ENCODE peak calls at places on chromosome 22, in five cellular contexts. J is A549, D is heart left ventricle, L is psoas muscle, N is tibial artery. T is an unnamed sample. For H3K9me3 and H3K4me1, the result is how much of the 10 kb centered on the place peaks cover.

GRCh38 chr22:28822930-28823481 is 22.6 kb upstream of the XBP1 start:
- DNase-seq in N (no peak), D (no peak), L (no peak), J (no peak), T (no peak)

GRCh38 chr22:47213571-47214230 is 451.3 kb downstream of the TBC1D22A start:
- DNase-seq in J (peak), D (no peak), L (no peak), N (peak), T (no peak)

GRCh38 chr22:44823396-44823795 is 71.0 kb downstream of the ARHGAP8 start:
- DNase-seq in L (no peak), N (no peak), J (no peak), D (no peak), T (no peak)

GRCh38 chr22:25216230-25216629 is 3.2 kb upstream of the CRYBB2 start:
- DNase-seq in D (no peak), N (no peak), J (no peak), L (no peak), T (no peak)

GRCh38 chr22:31496735-31497146 is 405 bp downstream of the SFI1 start:
- DNase-seq in L (peak), D (peak), J (no peak), N (peak), T (peak)

GRCh38 chr22:32042924-32043323 is at the start of gene SLC5A1:
- DNase-seq in J (no peak), N (no peak), D (no peak), L (no peak), T (no peak)

GRCh38 chr22:40512426-40513136 is 123.9 kb downstream of the MRTFA start:
- DNase-seq in J (peak), L (no peak), D (no peak), N (peak), T (no peak)

GRCh38 chr22:36211237-36211881 is 9.8 kb upstream of the APOL4 start:
- DNase-seq in N (no peak), L (no peak), D (peak), J (no peak), T (no peak)

GRCh38 chr22:30806391-30806861 is 111.8 kb downstream of the OSBP2 start:
- DNase-seq in N (no peak), L (no peak), D (no peak), J (peak), T (no peak)

GRCh38 chr22:48796295-48797015 is 1031.2 kb downstream of the BRD1 start:
- DNase-seq in D (no peak), N (no peak), J (no peak), L (no peak), T (peak)
- H3K9me3 ChIP-seq in D (under half), N (under half), J (under half), L (under half), T (under half)

GRCh38 chr22:22141771-22142591 is 102.6 kb upstream of the VPREB1 start:
- DNase-seq in N (no peak), D (no peak), J (no peak), L (no peak), T (no peak)
- H3K27ac ChIP-seq in N (no peak), D (no peak), J (no peak), L (no peak), T (no peak)

DNA sequence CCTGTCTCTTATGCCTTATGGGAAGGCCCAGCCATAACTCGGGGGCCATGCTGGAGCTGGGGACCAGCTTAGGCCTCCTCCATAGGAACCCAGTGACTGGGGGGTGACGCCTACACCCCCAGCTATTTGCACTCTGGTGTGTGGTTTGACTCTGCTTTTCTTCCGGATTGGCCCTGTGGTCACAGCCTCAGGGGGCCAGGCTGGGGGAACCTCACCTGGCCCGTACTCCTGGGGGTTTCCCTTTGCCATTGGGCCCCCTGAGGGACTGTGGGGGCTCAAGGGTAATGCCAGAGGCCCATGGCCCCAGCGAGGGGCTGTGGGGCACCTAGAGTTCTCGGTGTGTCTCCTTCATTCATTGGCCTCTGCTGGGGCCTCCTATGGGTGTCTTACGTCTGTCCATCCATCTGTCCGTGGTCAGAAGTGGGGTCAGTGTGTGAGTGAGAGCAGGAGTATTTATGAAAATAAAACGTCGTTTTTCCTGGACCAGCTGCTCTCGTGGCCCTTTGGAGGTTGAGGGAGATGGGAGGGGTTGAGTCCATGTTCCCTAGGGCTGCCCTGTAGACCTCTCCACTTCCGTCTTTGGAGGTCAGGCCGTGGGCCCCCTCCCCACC is 6.3 kb upstream of the SH3BP1 start:
- DNase-seq in D (no peak), N (no peak), J (no peak), L (no peak), T (no peak)
- H3K4me1 ChIP-seq in D (under half), N (under half), J (under half), L (under half), T (under half)

GRCh38 chr22:49203863-49204598 is 623.6 kb downstream of the BRD1 start:
- DNase-seq in J (no peak), N (peak), D (no peak), L (no peak), T (no peak)

GRCh38 chr22:49206281-49206680 is 621.4 kb downstream of the BRD1 start:
- DNase-seq in D (no peak), N (peak), L (no peak), J (no peak), T (no peak)

GRCh38 chr22:49205401-49205800 is 622.3 kb downstream of the BRD1 start:
- DNase-seq in N (peak), D (no peak), J (no peak), L (no peak), T (no peak)

GRCh38 chr22:49203091-49203862 is 624.4 kb downstream of the BRD1 start:
- DNase-seq in L (no peak), N (peak), D (no peak), J (no peak), T (no peak)

GRCh38 chr22:49204599-49205214 is 623.0 kb downstream of the BRD1 start:
- DNase-seq in L (no peak), N (peak), J (no peak), D (no peak), T (no peak)
- H3K9me3 ChIP-seq in L (under half), N (under half), J (under half), D (under half), T (under half)

GRCh38 chr22:39080993-39081513 is 4.0 kb downstream of the APOBEC3G start:
- DNase-seq in N (no peak), L (no peak), J (no peak), D (no peak), T (no peak)
- H3K27ac ChIP-seq in N (no peak), L (no peak), J (no peak), D (no peak), T (no peak)

GRCh38 chr22:26670459-26670858 is 13.1 kb downstream of the MIAT start:
- DNase-seq in L (no peak), N (no peak), D (no peak), J (no peak), T (no peak)

GRCh38 chr22:26672060-26672471 is 14.7 kb downstream of the MIAT start:
- DNase-seq in J (no peak), D (peak), L (no peak), N (no peak), T (peak)

GRCh38 chr22:26673485-26673884 is 16.1 kb downstream of the MIAT start:
- DNase-seq in D (no peak), N (no peak), J (no peak), L (no peak), T (no peak)

GRCh38 chr22:26672590-26673468 is 15.4 kb downstream of the MIAT start:
- DNase-seq in D (peak), N (peak), J (peak), L (peak), T (peak)

GRCh38 chr22:26671317-26672059 is 14.1 kb downstream of the MIAT start:
- DNase-seq in D (peak), L (peak), N (peak), J (no peak), T (peak)
- H3K4me1 ChIP-seq in D (under half), L (under half), N (under half), J (under half), T (under half)

GRCh38 chr22:48951836-48952235 is 875.8 kb downstream of the BRD1 start:
- DNase-seq in L (no peak), D (no peak), J (no peak), N (no peak), T (no peak)

GRCh38 chr22:48954781-48955311 is 872.8 kb downstream of the BRD1 start:
- DNase-seq in J (no peak), D (no peak), L (no peak), N (peak), T (no peak)

GRCh38 chr22:48953830-48954229 is 873.8 kb downstream of the BRD1 start:
- DNase-seq in J (no peak), L (no peak), D (no peak), N (no peak), T (no peak)

GRCh38 chr22:48952256-48953102 is 875.2 kb downstream of the BRD1 start:
- DNase-seq in J (no peak), L (no peak), N (peak), D (no peak), T (no peak)

DNA sequence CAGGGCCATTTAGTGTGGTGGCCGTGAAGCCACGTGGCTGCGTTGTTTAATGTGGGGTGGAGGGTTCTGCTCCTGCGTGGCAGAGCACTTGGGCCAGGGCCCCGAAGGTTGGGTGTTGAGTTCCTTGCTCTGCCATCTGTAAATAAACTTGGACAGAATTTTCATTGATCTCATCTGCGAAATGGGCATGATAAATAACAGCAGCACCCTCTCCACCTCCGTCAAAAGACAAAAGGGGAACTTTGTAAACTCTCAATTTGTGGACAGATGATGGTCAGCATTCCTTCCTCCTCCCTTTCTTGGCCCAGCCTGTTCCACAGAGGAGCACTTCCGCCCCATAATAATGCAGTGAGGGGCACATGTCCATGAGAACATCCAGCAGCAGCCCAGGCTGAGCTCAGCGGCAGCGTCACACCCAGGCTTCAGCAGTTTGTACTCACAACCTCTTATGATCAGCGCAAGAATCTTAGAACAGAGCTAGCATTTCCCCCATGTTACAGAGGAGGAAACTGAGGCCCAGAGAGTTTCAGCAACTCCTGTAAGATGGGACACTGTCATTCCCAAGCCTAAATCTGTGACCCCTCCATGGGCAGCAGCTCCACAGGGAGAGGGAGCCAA is 874.5 kb downstream of the BRD1 start:
- DNase-seq in J (no peak), N (peak), D (no peak), L (no peak), T (no peak)
- H3K9me3 ChIP-seq in J (under half), N (under half), D (under half), L (under half), T (under half)

GRCh38 chr22:35103756-35104155 is 37.8 kb downstream of the ISX start:
- DNase-seq in L (no peak), J (no peak), N (no peak), D (no peak), T (no peak)

GRCh38 chr22:35099883-35100282 is 33.9 kb downstream of the ISX start:
- DNase-seq in D (no peak), J (peak), L (no peak), N (no peak), T (no peak)

GRCh38 chr22:35104491-35104890 is 38.5 kb downstream of the ISX start:
- DNase-seq in L (no peak), N (no peak), D (no peak), J (no peak), T (no peak)

GRCh38 chr22:35098921-35099320 is 33.0 kb downstream of the ISX start:
- DNase-seq in D (no peak), L (no peak), N (no peak), J (no peak), T (no peak)

GRCh38 chr22:35102663-35103062 is 36.7 kb downstream of the ISX start:
- DNase-seq in J (peak), D (no peak), L (no peak), N (no peak), T (no peak)
- H3K27ac ChIP-seq in J (no peak), D (no peak), L (no peak), N (no peak), T (no peak)

GRCh38 chr22:46070722-46071450 is 79.4 kb upstream of the PPARA start:
- DNase-seq in N (peak), L (peak), D (peak), J (peak), T (peak)
- H3K4me1 ChIP-seq in N (under half), L (under half), D (under half), J (under half), T (under half)